ENCODE peak calls at places on chromosomes 4 and X, in seven cellular contexts. One of them, this sample, is unnamed.

GRCh38 chr4:52172166-52172565 is 121.1 kb downstream of the SPATA18 start:
- DNase-seq in pons: no peak
- DNase-seq in stimulated activated CD4-positive, alpha-beta T cell treated with anti-CD3 and anti-CD28 coated beads, Interleukin-2, amount 100 ng/mL, for 48 hours: no peak
- DNase-seq in glomerular endothelial cell: no peak
- DNase-seq in activated T-cell treated with anti-CD3 and anti-CD28 coated beads, Interleukin-2, amount 50 U/mL, for 48 hours: no peak
- DNase-seq in islet precursor cell: no peak
- DNase-seq in NCI-H446 treated with DMSO at 0.1 percent for 48 hours: no peak
- DNase-seq in this sample: no peak

GRCh38 chrX:55056820-55057690 is 17.8 kb upstream of the PAGE2B start:
- DNase-seq in pons: peak; percentile 33
- DNase-seq in stimulated activated CD4-positive, alpha-beta T cell treated with anti-CD3 and anti-CD28 coated beads, Interleukin-2, amount 100 ng/mL, for 48 hours: no peak
- DNase-seq in glomerular endothelial cell: peak; percentile 20
- DNase-seq in activated T-cell treated with anti-CD3 and anti-CD28 coated beads, Interleukin-2, amount 50 U/mL, for 48 hours: no peak
- DNase-seq in islet precursor cell: no peak
- DNase-seq in NCI-H446 treated with DMSO at 0.1 percent for 48 hours: no peak
- DNase-seq in this sample: peak; percentile 84

GRCh38 chr4:176548571-176548970 is 228.8 kb downstream of the SPCS3 start:
- DNase-seq in pons: no peak
- DNase-seq in stimulated activated CD4-positive, alpha-beta T cell treated with anti-CD3 and anti-CD28 coated beads, Interleukin-2, amount 100 ng/mL, for 48 hours: no peak
- DNase-seq in glomerular endothelial cell: no peak
- DNase-seq in activated T-cell treated with anti-CD3 and anti-CD28 coated beads, Interleukin-2, amount 50 U/mL, for 48 hours: no peak
- DNase-seq in islet precursor cell: no peak
- DNase-seq in NCI-H446 treated with DMSO at 0.1 percent for 48 hours: no peak
- DNase-seq in this sample: no peak

GRCh38 chr4:47784222-47784621 is 53.6 kb downstream of the CORIN start:
- DNase-seq in pons: no peak
- DNase-seq in stimulated activated CD4-positive, alpha-beta T cell treated with anti-CD3 and anti-CD28 coated beads, Interleukin-2, amount 100 ng/mL, for 48 hours: no peak
- DNase-seq in glomerular endothelial cell: no peak
- DNase-seq in activated T-cell treated with anti-CD3 and anti-CD28 coated beads, Interleukin-2, amount 50 U/mL, for 48 hours: no peak
- DNase-seq in islet precursor cell: no peak
- DNase-seq in NCI-H446 treated with DMSO at 0.1 percent for 48 hours: no peak
- DNase-seq in this sample: peak; percentile 61

GRCh38 chr4:186708554-186708953 is 15.1 kb downstream of the FAT1 start:
- DNase-seq in pons: no peak
- DNase-seq in stimulated activated CD4-positive, alpha-beta T cell treated with anti-CD3 and anti-CD28 coated beads, Interleukin-2, amount 100 ng/mL, for 48 hours: no peak
- DNase-seq in glomerular endothelial cell: no peak
- DNase-seq in activated T-cell treated with anti-CD3 and anti-CD28 coated beads, Interleukin-2, amount 50 U/mL, for 48 hours: no peak
- DNase-seq in islet precursor cell: no peak
- DNase-seq in NCI-H446 treated with DMSO at 0.1 percent for 48 hours: no peak
- DNase-seq in this sample: no peak

GRCh38 chrX:39725928-39726619 is 371.7 kb downstream of the BCOR start:
- DNase-seq in pons: no peak
- DNase-seq in stimulated activated CD4-positive, alpha-beta T cell treated with anti-CD3 and anti-CD28 coated beads, Interleukin-2, amount 100 ng/mL, for 48 hours: no peak
- DNase-seq in glomerular endothelial cell: no peak
- DNase-seq in activated T-cell treated with anti-CD3 and anti-CD28 coated beads, Interleukin-2, amount 50 U/mL, for 48 hours: no peak
- DNase-seq in islet precursor cell: peak; percentile 75
- DNase-seq in NCI-H446 treated with DMSO at 0.1 percent for 48 hours: no peak
- DNase-seq in this sample: no peak

GRCh38 chr4:119299221-119300071 is 22.5 kb downstream of the FABP2 start:
- DNase-seq in pons: peak; percentile 32
- DNase-seq in stimulated activated CD4-positive, alpha-beta T cell treated with anti-CD3 and anti-CD28 coated beads, Interleukin-2, amount 100 ng/mL, for 48 hours: no peak
- DNase-seq in glomerular endothelial cell: no peak
- DNase-seq in activated T-cell treated with anti-CD3 and anti-CD28 coated beads, Interleukin-2, amount 50 U/mL, for 48 hours: no peak
- DNase-seq in islet precursor cell: peak; percentile 56
- DNase-seq in NCI-H446 treated with DMSO at 0.1 percent for 48 hours: no peak
- DNase-seq in this sample: peak; percentile 20

GRCh38 chr4:1113311-1114009 is at the start of gene RNF212:
- DNase-seq in pons: no peak
- DNase-seq in stimulated activated CD4-positive, alpha-beta T cell treated with anti-CD3 and anti-CD28 coated beads, Interleukin-2, amount 100 ng/mL, for 48 hours: no peak
- DNase-seq in glomerular endothelial cell: no peak
- DNase-seq in activated T-cell treated with anti-CD3 and anti-CD28 coated beads, Interleukin-2, amount 50 U/mL, for 48 hours: peak; percentile 45
- DNase-seq in islet precursor cell: peak; percentile 51
- DNase-seq in NCI-H446 treated with DMSO at 0.1 percent for 48 hours: no peak
- DNase-seq in this sample: peak; percentile 15

GRCh38 chr4:32985256-32985655 is 2265.1 kb downstream of the PCDH7 start:
- DNase-seq in pons: no peak
- DNase-seq in stimulated activated CD4-positive, alpha-beta T cell treated with anti-CD3 and anti-CD28 coated beads, Interleukin-2, amount 100 ng/mL, for 48 hours: no peak
- DNase-seq in glomerular endothelial cell: no peak
- DNase-seq in activated T-cell treated with anti-CD3 and anti-CD28 coated beads, Interleukin-2, amount 50 U/mL, for 48 hours: no peak
- DNase-seq in islet precursor cell: no peak
- DNase-seq in NCI-H446 treated with DMSO at 0.1 percent for 48 hours: no peak
- DNase-seq in this sample: no peak

GRCh38 chr4:108168213-108168671 is 490 bp downstream of the LEF1 start:
- DNase-seq in pons: no peak
- DNase-seq in stimulated activated CD4-positive, alpha-beta T cell treated with anti-CD3 and anti-CD28 coated beads, Interleukin-2, amount 100 ng/mL, for 48 hours: no peak
- DNase-seq in glomerular endothelial cell: no peak
- DNase-seq in activated T-cell treated with anti-CD3 and anti-CD28 coated beads, Interleukin-2, amount 50 U/mL, for 48 hours: no peak
- DNase-seq in islet precursor cell: no peak
- DNase-seq in NCI-H446 treated with DMSO at 0.1 percent for 48 hours: no peak
- DNase-seq in this sample: no peak

GRCh38 chr4:39889226-39889625 is 88.5 kb downstream of the PDS5A start:
- DNase-seq in pons: no peak
- DNase-seq in stimulated activated CD4-positive, alpha-beta T cell treated with anti-CD3 and anti-CD28 coated beads, Interleukin-2, amount 100 ng/mL, for 48 hours: no peak
- DNase-seq in glomerular endothelial cell: no peak
- DNase-seq in activated T-cell treated with anti-CD3 and anti-CD28 coated beads, Interleukin-2, amount 50 U/mL, for 48 hours: no peak
- DNase-seq in islet precursor cell: no peak
- DNase-seq in NCI-H446 treated with DMSO at 0.1 percent for 48 hours: no peak
- DNase-seq in this sample: no peak

GRCh38 chr4:30537462-30537861 is 182.7 kb upstream of the PCDH7 start:
- DNase-seq in pons: no peak
- DNase-seq in stimulated activated CD4-positive, alpha-beta T cell treated with anti-CD3 and anti-CD28 coated beads, Interleukin-2, amount 100 ng/mL, for 48 hours: no peak
- DNase-seq in glomerular endothelial cell: peak; percentile 69
- DNase-seq in activated T-cell treated with anti-CD3 and anti-CD28 coated beads, Interleukin-2, amount 50 U/mL, for 48 hours: no peak
- DNase-seq in islet precursor cell: peak; percentile 81
- DNase-seq in NCI-H446 treated with DMSO at 0.1 percent for 48 hours: no peak
- DNase-seq in this sample: peak; percentile 77

GRCh38 chr4:108547682-108548081 is 72.7 kb upstream of the RPL34 start:
- DNase-seq in pons: no peak
- DNase-seq in stimulated activated CD4-positive, alpha-beta T cell treated with anti-CD3 and anti-CD28 coated beads, Interleukin-2, amount 100 ng/mL, for 48 hours: no peak
- DNase-seq in glomerular endothelial cell: no peak
- DNase-seq in activated T-cell treated with anti-CD3 and anti-CD28 coated beads, Interleukin-2, amount 50 U/mL, for 48 hours: no peak
- DNase-seq in islet precursor cell: no peak
- DNase-seq in NCI-H446 treated with DMSO at 0.1 percent for 48 hours: no peak
- DNase-seq in this sample: no peak

GRCh38 chr4:137896221-137896737 is 345.9 kb downstream of the SLC7A11 start:
- DNase-seq in pons: no peak
- DNase-seq in stimulated activated CD4-positive, alpha-beta T cell treated with anti-CD3 and anti-CD28 coated beads, Interleukin-2, amount 100 ng/mL, for 48 hours: no peak
- DNase-seq in glomerular endothelial cell: no peak
- DNase-seq in activated T-cell treated with anti-CD3 and anti-CD28 coated beads, Interleukin-2, amount 50 U/mL, for 48 hours: no peak
- DNase-seq in islet precursor cell: no peak
- DNase-seq in NCI-H446 treated with DMSO at 0.1 percent for 48 hours: no peak
- DNase-seq in this sample: no peak

This sample was measured in dermis microvascular lymphatic vessel endothelial cell.